ENCODE peak calls at places on chromosomes 6 and 20, in seven cellular contexts. H is sigmoid colon, I is ovary, Y is adrenal gland, C is mammary epithelial cell, W is HCT116, X is upper lobe of left lung. F is an unnamed sample. For H3K27me3, the result is how much of the 10 kb centered on the place peaks cover.

GRCh38 chr6:169019111-169019510 is 234.5 kb downstream of the THBS2 start:
- DNase-seq in W (no peak), I (no peak), Y (no peak), C (no peak), X (no peak), H (no peak), F (no peak)

GRCh38 chr6:129098061-129098553 is 215.2 kb downstream of the LAMA2 start:
- DNase-seq in C (no peak), Y (no peak), I (no peak), W (no peak), H (no peak), X (no peak), F (no peak)

GRCh38 chr6:113315879-113316278 is 541.3 kb upstream of the MARCKS start:
- DNase-seq in W (no peak), I (no peak), H (no peak), X (no peak), C (peak), Y (no peak), F (no peak)

GRCh38 chr6:88047510-88048150 is at the start of gene SPACA1:
- DNase-seq in X (peak), C (no peak), H (no peak), I (no peak), Y (no peak), W (no peak), F (peak)

GRCh38 chr6:116624036-116624805 is 7.9 kb downstream of the RSPH4A start:
- DNase-seq in C (peak), Y (no peak), I (no peak), H (no peak), X (no peak), W (peak), F (no peak)

GRCh38 chr6:158772172-158772571 is 47.0 kb downstream of the EZR start:
- DNase-seq in I (peak), W (no peak), X (no peak), H (peak), C (no peak), Y (no peak), F (no peak)

GRCh38 chr20:36472656-36473071 is 68.7 kb upstream of the MYL9 start:
- DNase-seq in C (peak), I (peak), H (peak), X (no peak), W (peak), Y (peak), F (peak)

GRCh38 chr6:136471372-136471771 is 78.8 kb downstream of the MAP7 start:
- DNase-seq in I (no peak), C (no peak), X (no peak), H (no peak), W (no peak), Y (no peak), F (no peak)

GRCh38 chr20:58890073-58890453 is 37.5 kb downstream of the GNAS start:
- DNase-seq in H (no peak), C (peak), I (no peak), Y (no peak), W (no peak), X (peak), F (no peak)

GRCh38 chr6:7697820-7698623 is 27.9 kb upstream of the BMP6 start:
- DNase-seq in X (no peak), Y (peak), H (peak), C (peak), W (no peak), I (no peak), F (no peak)

GRCh38 chr6:4554645-4555044 is 221.6 kb upstream of the CDYL start:
- DNase-seq in Y (no peak), X (no peak), I (no peak), W (no peak), C (no peak), H (no peak), F (no peak)

GRCh38 chr6:65259080-65259479 is 447.9 kb downstream of the EYS start:
- DNase-seq in I (no peak), W (no peak), C (no peak), X (no peak), Y (no peak), H (no peak), F (no peak)

GRCh38 chr6:105384004-105384403 is 18.9 kb downstream of the PREP start:
- DNase-seq in Y (no peak), H (no peak), C (peak), X (no peak), W (peak), I (no peak), F (no peak)

GRCh38 chr20:23157741-23158140 is 71.6 kb upstream of the CD93 start:
- DNase-seq in X (peak), W (no peak), I (no peak), C (peak), H (no peak), Y (no peak), F (no peak)

GRCh38 chr6:111764238-111765182 is 108.7 kb downstream of the FYN start:
- DNase-seq in C (no peak), I (no peak), Y (no peak), W (no peak), X (peak), H (no peak), F (peak)

GRCh38 chr6:96721227-96721626 is 116.0 kb downstream of the GPR63 start:
- DNase-seq in I (no peak), Y (no peak), H (no peak), C (no peak), X (no peak), W (no peak), F (no peak)

GRCh38 chr6:16737389-16737788 is 23.9 kb downstream of the ATXN1 start:
- DNase-seq in X (no peak), I (no peak), C (peak), Y (no peak), W (no peak), H (no peak), F (no peak)

GRCh38 chr6:46914279-46914810 is 7.4 kb downstream of the ADGRF5 start:
- DNase-seq in C (no peak), W (no peak), Y (no peak), H (no peak), I (no peak), X (no peak), F (no peak)

GRCh38 chr20:13745784-13746183 is 38.9 kb downstream of the ESF1 start:
- DNase-seq in Y (no peak), C (no peak), H (no peak), X (no peak), I (no peak), W (no peak), F (no peak)

GRCh38 chr20:10434467-10434831 is 427 bp upstream of the MKKS start:
- DNase-seq in H (peak), I (peak), Y (peak), W (peak), X (no peak), C (peak), F (peak)

GRCh38 chr6:105793132-105793531 is 293.0 kb upstream of the PRDM1 start:
- DNase-seq in C (no peak), X (no peak), Y (peak), I (no peak), H (no peak), W (no peak), F (no peak)

GRCh38 chr6:155187994-155188706 is 75.7 kb upstream of the CLDN20 start:
- DNase-seq in Y (no peak), I (no peak), H (peak), C (peak), W (no peak), X (no peak), F (no peak)

GRCh38 chr6:170245233-170245992 is 45.5 kb downstream of the DLL1 start:
- DNase-seq in H (no peak), I (no peak), C (no peak), W (no peak), X (no peak), Y (no peak), F (no peak)

GRCh38 chr6:170243386-170243785 is 47.5 kb downstream of the DLL1 start:
- DNase-seq in W (no peak), C (no peak), X (no peak), Y (no peak), I (no peak), H (peak), F (no peak)

GRCh38 chr6:170243791-170244291 is 47.0 kb downstream of the DLL1 start:
- DNase-seq in H (peak), I (no peak), C (no peak), W (no peak), Y (no peak), X (no peak), F (no peak)

GRCh38 chr6:170247178-170247701 is 43.6 kb downstream of the DLL1 start:
- DNase-seq in C (peak), I (peak), Y (no peak), W (no peak), X (no peak), H (no peak), F (no peak)

GRCh38 chr6:170244721-170245201 is 46.1 kb downstream of the DLL1 start:
- DNase-seq in X (no peak), H (no peak), C (no peak), Y (no peak), W (no peak), I (no peak), F (no peak)
- H3K27me3 ChIP-seq in X (under half), H (under half), C (under half), Y (under half), W (under half), I (under half), F (under half)

GRCh38 chr20:62982124-62983075 is 24.4 kb downstream of the BHLHE23 start:
- DNase-seq in X (no peak), I (no peak), H (no peak), C (no peak), Y (no peak), W (no peak), F (no peak)
- H3K27me3 ChIP-seq in X (under half), I (under half), H (half or more), C (under half), Y (under half), W (under half), F (under half)

GRCh38 chr20:47126709-47127108 is 229.8 kb downstream of the ZMYND8 start:
- DNase-seq in W (no peak), H (no peak), C (peak), X (no peak), Y (no peak), I (no peak), F (no peak)

GRCh38 chr20:47129306-47129705 is 227.2 kb downstream of the ZMYND8 start:
- DNase-seq in H (no peak), X (no peak), I (no peak), Y (no peak), C (no peak), W (no peak), F (no peak)

GRCh38 chr20:47125553-47126373 is 230.7 kb downstream of the ZMYND8 start:
- DNase-seq in W (no peak), C (peak), H (no peak), Y (no peak), I (no peak), X (no peak), F (no peak)

GRCh38 chr20:47126374-47126705 is 230.2 kb downstream of the ZMYND8 start:
- DNase-seq in Y (no peak), I (no peak), W (no peak), X (no peak), H (no peak), C (no peak), F (no peak)

DNA sequence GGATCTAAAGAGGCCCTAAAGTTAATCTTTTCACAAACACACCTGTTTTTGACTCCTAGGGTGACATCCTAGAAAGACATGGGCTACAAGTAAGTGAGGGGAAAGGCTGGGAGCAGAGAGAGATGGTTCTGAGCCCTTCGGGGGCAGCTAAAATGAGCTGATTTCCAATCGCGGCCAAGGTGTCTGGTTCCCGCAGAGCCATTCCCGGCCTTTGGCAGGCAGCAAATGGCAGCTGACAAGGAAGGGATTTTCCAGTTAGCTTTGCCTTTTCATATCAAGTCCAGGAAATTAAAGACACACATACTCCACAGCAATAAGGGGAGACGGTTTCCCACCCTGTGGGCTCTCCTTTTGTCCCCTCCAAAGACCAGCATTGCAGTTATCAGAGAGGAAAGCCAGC is 228.5 kb downstream of the ZMYND8 start:
- DNase-seq in C (no peak), X (no peak), H (no peak), I (no peak), Y (no peak), W (no peak), F (no peak)
- H3K27me3 ChIP-seq in C (under half), X (under half), H (under half), I (under half), Y (under half), W (under half), F (under half)

DNA sequence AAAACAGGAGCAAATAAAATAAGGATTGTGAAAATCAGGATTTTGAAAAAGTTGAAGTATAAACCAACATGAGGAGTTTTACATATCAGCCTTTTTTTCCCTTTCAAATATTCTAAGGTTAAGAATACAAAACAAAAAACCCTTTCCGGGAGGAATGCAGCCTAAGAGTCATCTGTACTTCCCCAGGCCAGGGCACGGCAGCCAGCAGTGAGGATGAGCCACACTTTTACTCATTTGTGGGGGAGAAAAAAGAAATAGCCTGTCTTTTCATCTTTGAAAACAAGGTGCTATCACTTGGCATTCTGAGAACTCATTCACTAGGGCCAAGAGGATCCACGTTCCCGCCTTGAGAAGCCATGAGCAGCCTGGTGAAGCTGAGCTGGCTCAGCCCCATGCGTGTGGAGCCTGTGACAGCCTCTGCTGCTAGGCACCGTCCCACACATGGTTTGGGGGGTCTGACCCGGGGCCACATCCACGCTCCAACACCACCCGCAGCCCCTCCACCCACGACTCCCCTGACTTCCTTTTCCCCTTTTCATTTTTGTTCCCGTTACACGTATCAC is 11.2 kb downstream of the SLC22A1 start:
- DNase-seq in I (no peak), Y (no peak), X (peak), W (no peak), C (peak), H (no peak), F (no peak)
- H3K27me3 ChIP-seq in I (under half), Y (under half), X (under half), W (under half), C (under half), H (under half), F (under half)

DNA sequence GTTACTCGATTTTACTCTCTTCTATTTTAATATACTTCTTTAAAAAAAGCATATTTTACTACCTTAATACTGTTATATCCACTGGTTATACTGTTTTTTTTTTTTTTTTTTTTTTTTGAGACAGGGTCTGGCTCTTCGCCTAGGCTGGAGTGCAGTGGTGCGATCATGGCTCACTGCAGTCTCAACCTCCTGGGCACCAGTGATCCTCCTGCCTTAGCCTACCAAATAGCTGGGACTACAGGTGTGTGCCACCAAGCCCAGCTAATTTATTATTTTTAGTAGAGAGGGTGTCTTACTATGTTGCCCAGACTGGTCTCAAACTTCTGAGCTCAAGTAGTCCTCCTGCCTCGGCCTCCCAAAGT is 170.7 kb downstream of the DOK5 start:
- DNase-seq in H (no peak), I (no peak), W (no peak), Y (no peak), X (no peak), C (no peak), F (no peak)
- H3K27me3 ChIP-seq in H (under half), I (under half), W (under half), Y (under half), X (under half), C (under half), F (under half)

GRCh38 chr20:63255911-63256704 is 1.8 kb upstream of the NKAIN4 start:
- DNase-seq in W (no peak), X (peak), Y (no peak), C (peak), H (no peak), I (no peak), F (no peak)
- H3K27me3 ChIP-seq in W (under half), X (under half), Y (under half), C (under half), H (half or more), I (under half), F (half or more)

DNA sequence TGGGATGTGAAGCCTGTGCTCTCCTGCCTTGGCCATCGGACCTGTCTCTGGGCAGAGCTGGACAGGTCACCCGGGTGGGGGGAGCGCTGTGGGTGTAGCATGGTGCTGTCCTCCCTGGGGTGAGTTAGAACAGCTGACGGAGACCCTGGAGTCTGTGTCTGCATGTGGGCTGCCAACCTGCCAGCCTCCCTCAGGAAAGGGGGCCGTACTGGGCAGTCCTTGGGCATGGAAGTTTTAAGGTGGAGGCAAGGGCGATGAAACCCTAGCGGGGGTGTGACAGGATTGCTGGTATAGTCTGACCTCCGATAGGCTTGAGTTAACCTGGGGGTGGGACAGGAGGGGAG is 2.4 kb downstream of the SOX18 start:
- DNase-seq in H (no peak), I (no peak), C (no peak), Y (no peak), X (no peak), W (no peak), F (no peak)
- H3K27me3 ChIP-seq in H (half or more), I (under half), C (under half), Y (half or more), X (under half), W (under half), F (under half)

GRCh38 chr20:60104980-60105379 is 146.8 kb downstream of the CDH26 start:
- DNase-seq in C (no peak), Y (no peak), W (no peak), H (no peak), I (no peak), X (no peak), F (no peak)

GRCh38 chr20:60102665-60103210 is 144.5 kb downstream of the CDH26 start:
- DNase-seq in Y (no peak), C (no peak), W (no peak), H (no peak), X (no peak), I (no peak), F (no peak)

GRCh38 chr20:60107621-60108020 is 149.4 kb downstream of the CDH26 start:
- DNase-seq in X (no peak), H (no peak), W (no peak), Y (no peak), C (no peak), I (no peak), F (no peak)

GRCh38 chr20:60108397-60108796 is 150.2 kb downstream of the CDH26 start:
- DNase-seq in C (no peak), X (no peak), Y (no peak), I (no peak), H (no peak), W (no peak), F (no peak)

GRCh38 chr20:60105404-60105803 is 147.2 kb downstream of the CDH26 start:
- DNase-seq in Y (no peak), H (no peak), W (no peak), I (no peak), X (no peak), C (no peak), F (no peak)
- H3K27me3 ChIP-seq in Y (under half), H (under half), W (under half), I (under half), X (under half), C (under half), F (under half)

GRCh38 chr6:33124525-33124901 is 48.7 kb downstream of the HLA-DPB1 start:
- DNase-seq in I (no peak), Y (no peak), X (no peak), W (no peak), C (no peak), H (no peak), F (no peak)

GRCh38 chr6:33128318-33128717 is 52.5 kb downstream of the HLA-DPB1 start:
- DNase-seq in C (no peak), H (no peak), X (no peak), I (no peak), Y (no peak), W (no peak), F (no peak)

GRCh38 chr6:33123732-33124524 is 48.1 kb downstream of the HLA-DPB1 start:
- DNase-seq in I (no peak), C (no peak), W (peak), X (no peak), H (no peak), Y (no peak), F (no peak)

GRCh38 chr6:33124947-33125346 is 49.2 kb downstream of the HLA-DPB1 start:
- DNase-seq in W (no peak), X (no peak), C (no peak), Y (no peak), H (no peak), I (no peak), F (no peak)

GRCh38 chr6:33126101-33126714 is 50.4 kb downstream of the HLA-DPB1 start:
- DNase-seq in C (peak), Y (peak), X (no peak), I (peak), H (peak), W (peak), F (peak)
- H3K27me3 ChIP-seq in C (under half), Y (under half), X (under half), I (under half), H (under half), W (under half), F (under half)

GRCh38 chr6:156657311-156657710 is 119.9 kb upstream of the ARID1B start:
- DNase-seq in X (peak), C (no peak), H (no peak), I (no peak), W (no peak), Y (no peak), F (no peak)

GRCh38 chr6:156652231-156652750 is 124.9 kb upstream of the ARID1B start:
- DNase-seq in H (no peak), W (no peak), Y (no peak), C (no peak), X (no peak), I (no peak), F (no peak)

GRCh38 chr6:156658186-156658585 is 119.0 kb upstream of the ARID1B start:
- DNase-seq in W (no peak), C (no peak), Y (peak), X (no peak), I (peak), H (peak), F (no peak)

GRCh38 chr6:156658596-156659316 is 118.4 kb upstream of the ARID1B start:
- DNase-seq in W (no peak), C (no peak), I (no peak), Y (no peak), X (no peak), H (no peak), F (no peak)

DNA sequence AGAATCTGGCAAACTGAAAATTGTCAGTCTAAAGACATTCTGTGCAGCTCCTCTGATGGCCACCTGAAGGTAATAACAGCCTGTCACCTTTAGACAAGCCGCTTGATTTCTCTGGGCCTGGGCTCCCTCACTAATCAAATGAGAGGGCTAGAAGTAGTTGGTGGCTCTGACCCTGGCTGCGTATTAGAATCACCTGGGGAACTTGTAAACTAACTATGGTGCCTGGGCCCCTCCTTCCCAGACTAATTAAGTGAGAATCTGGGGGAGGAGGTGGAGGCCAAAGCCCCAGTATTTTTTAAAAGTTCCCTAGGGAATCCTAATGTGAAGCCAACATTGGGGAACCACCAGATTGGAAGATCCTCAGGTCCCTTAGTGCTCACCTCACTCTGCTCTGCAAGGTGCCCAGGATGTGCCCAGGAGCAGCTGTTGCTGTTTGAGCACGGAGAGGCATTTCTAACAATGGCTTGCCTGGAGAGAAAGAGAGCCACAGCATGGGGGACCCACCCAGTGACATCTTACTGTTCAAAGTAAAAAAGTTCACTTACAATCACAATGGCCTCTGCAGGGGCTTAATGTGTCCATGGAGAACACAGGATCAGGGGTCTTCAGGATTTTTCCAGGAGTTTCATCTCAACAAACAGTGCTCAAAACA is 121.8 kb upstream of the ARID1B start:
- DNase-seq in I (no peak), W (no peak), X (no peak), Y (no peak), C (no peak), H (no peak), F (no peak)
- H3K27me3 ChIP-seq in I (under half), W (under half), X (under half), Y (under half), C (under half), H (under half), F (under half)

F was measured in spleen.